ENCODE peak calls at places on chromosomes 7 and 10, in six cellular contexts. A is LoVo, M is NCI-H1417 treated with DMSO at 0.1 percent for 48 hours, L is NCI-H2081, Z is brain microvascular endothelial cell, I is fibroblast of pulmonary artery. T is an unnamed sample.

GRCh38 chr10:58457761-58458616 is 54.7 kb upstream of the BICC1 start:
- DNase-seq in A (no peak), I (peak), L (peak), Z (peak), M (no peak), T (no peak)

GRCh38 chr7:3733541-3734140 is 432.6 kb downstream of the SDK1 start:
- DNase-seq in Z (no peak), A (no peak), I (no peak), L (no peak), M (no peak), T (no peak)

GRCh38 chr10:87915406-87915805 is 52.0 kb downstream of the PTEN start:
- DNase-seq in L (no peak), I (no peak), M (no peak), Z (no peak), A (no peak), T (no peak)

GRCh38 chr7:99191869-99192596 is 15.9 kb downstream of the KPNA7 start:
- DNase-seq in M (no peak), A (no peak), I (no peak), Z (no peak), L (no peak), T (no peak)

GRCh38 chr7:20834656-20835055 is 48.0 kb upstream of the SP8 start:
- DNase-seq in A (no peak), Z (no peak), M (no peak), L (peak), I (no peak), T (no peak)

GRCh38 chr7:158811461-158811860 is 17.8 kb downstream of the ESYT2 start:
- DNase-seq in I (peak), A (peak), Z (peak), M (no peak), L (no peak), T (no peak)

GRCh38 chr10:70272925-70273316 is 10.9 kb downstream of the NPFFR1 start:
- DNase-seq in A (peak), L (no peak), Z (no peak), M (no peak), I (peak), T (no peak)

GRCh38 chr7:101125989-101126650 is 784 bp upstream of the SERPINE1 start:
- DNase-seq in Z (peak), A (no peak), I (peak), M (no peak), L (no peak), T (no peak)

GRCh38 chr7:26480166-26480565 is 188.5 kb downstream of the SNX10 start:
- DNase-seq in I (no peak), M (no peak), L (no peak), Z (no peak), A (no peak), T (no peak)

GRCh38 chr7:105141068-105141467 is 127.1 kb downstream of the KMT2E start:
- DNase-seq in L (peak), Z (peak), I (peak), M (no peak), A (no peak), T (no peak)

GRCh38 chr10:86100581-86101061 is 266.0 kb downstream of the GRID1 start:
- DNase-seq in L (peak), A (peak), I (peak), Z (no peak), M (no peak), T (no peak)

GRCh38 chr10:64067009-64067606 is 545.9 kb downstream of the REEP3 start:
- DNase-seq in I (no peak), M (no peak), A (no peak), L (no peak), Z (no peak), T (no peak)

GRCh38 chr7:26388256-26388655 is 96.6 kb downstream of the SNX10 start:
- DNase-seq in L (no peak), Z (no peak), A (no peak), I (no peak), M (no peak), T (no peak)

GRCh38 chr7:30225863-30226361 is 58.5 kb upstream of the ZNRF2 start:
- DNase-seq in Z (peak), M (peak), L (peak), A (peak), I (peak), T (no peak)

T was measured in activated T-helper 1 cell treated with Interleukin-2 at 50 U/mL for 16 hours.